ENCODE peak calls at places on chromosome 15, in five cellular contexts. E is Panc1, W is transverse colon, K is HepG2, M is K562. T is an unnamed sample.

GRCh38 chr15:73283341-73283962 is 85.3 kb downstream of the HCN4 start:
- DNase-seq in E (no peak), W (no peak), K (no peak), M (no peak), T (no peak)

GRCh38 chr15:44275431-44275830 is 13.1 kb upstream of the GOLM2 start:
- DNase-seq in E (no peak), W (no peak), K (no peak), M (no peak), T (no peak)

GRCh38 chr15:70799667-70800450 is 36.5 kb upstream of the UACA start:
- DNase-seq in E (no peak), W (no peak), K (peak), M (no peak), T (no peak)

GRCh38 chr15:48395532-48396011 is 64.3 kb downstream of the DUT start:
- DNase-seq in E (no peak), W (peak), K (no peak), M (no peak), T (peak)

GRCh38 chr15:63942486-63943365 is 103.6 kb downstream of the DAPK2 start:
- DNase-seq in E (no peak), W (no peak), K (no peak), M (peak), T (no peak)

GRCh38 chr15:68797589-68798377 is 22.9 kb downstream of the ANP32A start:
- DNase-seq in E (no peak), W (no peak), K (no peak), M (peak), T (no peak)

GRCh38 chr15:66039117-66039860 is 170.0 kb downstream of the RAB11A start:
- DNase-seq in E (no peak), W (no peak), K (no peak), M (no peak), T (no peak)

GRCh38 chr15:59647085-59647484 is 10.2 kb downstream of the GTF2A2 start:
- DNase-seq in E (no peak), W (no peak), K (no peak), M (no peak), T (no peak)

GRCh38 chr15:53447053-53447574 is 312.3 kb downstream of the WDR72 start:
- DNase-seq in E (no peak), W (no peak), K (peak), M (no peak), T (no peak)

GRCh38 chr15:28994142-28994829 is 108.5 kb downstream of the APBA2 start:
- DNase-seq in E (no peak), W (no peak), K (no peak), M (no peak), T (no peak)

GRCh38 chr15:28918141-28918983 is 32.6 kb downstream of the APBA2 start:
- DNase-seq in E (no peak), W (no peak), K (peak), M (peak), T (peak)

GRCh38 chr15:64844576-64845140 is 2.9 kb downstream of the PLEKHO2 start:
- DNase-seq in E (no peak), W (no peak), K (no peak), M (no peak), T (no peak)

GRCh38 chr15:78016860-78017259 is 60.7 kb downstream of the TBC1D2B start:
- DNase-seq in E (no peak), W (no peak), K (no peak), M (no peak), T (no peak)

GRCh38 chr15:27183182-27183581 is 212.2 kb downstream of the GABRG3 start:
- DNase-seq in E (no peak), W (no peak), K (no peak), M (no peak), T (no peak)

GRCh38 chr15:82294061-82294690 is 31.6 kb downstream of the SAXO2 start:
- DNase-seq in E (no peak), W (no peak), K (no peak), M (no peak), T (no peak)

GRCh38 chr15:70792171-70792573 is 28.8 kb upstream of the UACA start:
- DNase-seq in E (peak), W (no peak), K (no peak), M (no peak), T (no peak)

DNA sequence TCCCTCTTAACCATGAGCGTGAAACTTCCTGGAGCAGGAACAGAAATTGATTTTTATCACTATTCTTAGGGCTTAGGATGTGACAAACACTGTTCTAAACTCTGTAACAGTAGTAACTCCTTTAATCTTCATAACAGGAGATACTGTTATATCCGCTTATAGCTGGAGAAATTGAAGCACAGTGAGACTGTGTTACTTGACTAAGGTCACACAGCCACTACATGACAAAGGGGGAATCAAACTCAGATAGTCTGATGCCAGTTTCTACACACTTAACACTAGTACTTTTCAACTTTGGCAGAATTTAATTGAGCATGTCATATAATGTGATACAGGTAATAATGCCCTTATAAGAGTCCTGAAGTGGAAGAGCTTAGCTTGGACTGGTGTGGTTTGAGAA is 800 bp upstream of the TARS3 start:
- DNase-seq in E (no peak), W (no peak), K (no peak), M (no peak), T (no peak)
- TF ChIP-seq CTCF in E (no peak), W (no peak), K (no peak), M (no peak), T (no peak)

GRCh38 chr15:89171136-89172072 is 50.0 kb downstream of the RLBP1 start:
- DNase-seq in E (peak), W (peak), K (peak), M (peak), T (no peak)

GRCh38 chr15:89165677-89166076 is 55.7 kb downstream of the RLBP1 start:
- DNase-seq in E (no peak), W (no peak), K (peak), M (no peak), T (no peak)

GRCh38 chr15:89164712-89165211 is 56.6 kb downstream of the RLBP1 start:
- DNase-seq in E (no peak), W (no peak), K (peak), M (no peak), T (no peak)

GRCh38 chr15:89163271-89164055 is 57.9 kb downstream of the RLBP1 start:
- DNase-seq in E (no peak), W (no peak), K (no peak), M (no peak), T (no peak)

DNA sequence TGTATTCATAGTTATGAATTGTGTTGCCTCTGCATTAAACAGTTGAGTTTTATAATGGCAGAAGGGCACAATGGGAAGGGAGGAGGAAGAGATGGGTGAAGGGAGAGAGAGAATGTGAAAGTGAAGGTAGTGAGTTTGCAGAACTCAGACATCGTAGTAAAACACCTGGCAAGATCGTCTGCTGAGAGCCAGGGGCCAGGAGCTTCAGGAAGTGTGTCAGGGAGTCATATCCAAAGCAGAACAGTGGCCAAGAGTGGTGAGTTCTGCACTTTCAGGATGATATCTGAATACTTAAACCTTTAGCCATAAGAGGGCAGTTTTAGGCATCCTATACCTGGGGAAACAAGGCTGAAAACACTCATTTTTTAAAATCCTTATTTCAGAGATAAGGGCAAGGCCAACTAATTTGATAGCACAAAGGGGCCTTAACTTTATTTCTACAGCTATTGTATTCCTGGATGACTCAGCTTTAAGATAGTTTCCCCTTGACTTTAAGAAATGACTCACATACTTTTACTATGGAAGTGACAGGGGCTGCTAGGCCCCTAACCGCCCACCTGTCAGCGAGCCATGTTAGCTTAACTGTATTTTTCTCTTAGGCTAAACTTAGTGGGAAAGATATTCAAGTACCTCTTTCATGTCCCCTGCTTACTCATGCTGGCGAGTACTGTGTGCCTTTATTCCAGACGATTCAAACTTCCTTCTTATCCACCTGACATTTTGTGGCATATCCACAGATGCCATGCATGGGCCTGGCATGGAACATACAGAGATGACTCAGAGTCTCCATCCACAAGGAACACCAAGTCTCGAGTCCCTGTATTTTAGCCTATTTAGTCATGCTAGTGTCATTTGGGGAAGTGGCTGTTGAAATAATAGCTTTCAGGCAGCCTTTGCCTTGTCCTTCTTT is 53.9 kb downstream of the RLBP1 start:
- DNase-seq in E (peak), W (no peak), K (peak), M (peak), T (no peak)
- TF ChIP-seq POLR2AphosphoS5 in E (no peak), W (no peak), K (no peak), M (no peak), T (no peak)

GRCh38 chr15:93366387-93367100 is 277.5 kb upstream of the RGMA start:
- DNase-seq in E (no peak), W (no peak), K (no peak), M (no peak), T (no peak)

GRCh38 chr15:93362203-93362602 is 273.2 kb upstream of the RGMA start:
- DNase-seq in E (no peak), W (no peak), K (no peak), M (no peak), T (no peak)

GRCh38 chr15:93359780-93360161 is 270.8 kb upstream of the RGMA start:
- DNase-seq in E (no peak), W (no peak), K (no peak), M (no peak), T (no peak)

GRCh38 chr15:93359037-93359779 is 270.2 kb upstream of the RGMA start:
- DNase-seq in E (no peak), W (no peak), K (no peak), M (no peak), T (no peak)

GRCh38 chr15:93362821-93363220 is 273.8 kb upstream of the RGMA start:
- DNase-seq in E (no peak), W (no peak), K (no peak), M (peak), T (no peak)
- TF ChIP-seq CTCF in E (no peak), W (no peak), K (no peak), M (no peak), T (no peak)

GRCh38 chr15:62608369-62608768 is 434.2 kb upstream of the TPM1 start:
- DNase-seq in E (no peak), W (no peak), K (no peak), M (no peak), T (no peak)

GRCh38 chr15:62607643-62608042 is 434.9 kb upstream of the TPM1 start:
- DNase-seq in E (no peak), W (no peak), K (no peak), M (no peak), T (no peak)

GRCh38 chr15:62605292-62605691 is 437.3 kb upstream of the TPM1 start:
- DNase-seq in E (no peak), W (no peak), K (no peak), M (no peak), T (no peak)

GRCh38 chr15:62603757-62604156 is 438.7 kb upstream of the C2CD4B start:
- DNase-seq in E (no peak), W (peak), K (no peak), M (no peak), T (no peak)

DNA sequence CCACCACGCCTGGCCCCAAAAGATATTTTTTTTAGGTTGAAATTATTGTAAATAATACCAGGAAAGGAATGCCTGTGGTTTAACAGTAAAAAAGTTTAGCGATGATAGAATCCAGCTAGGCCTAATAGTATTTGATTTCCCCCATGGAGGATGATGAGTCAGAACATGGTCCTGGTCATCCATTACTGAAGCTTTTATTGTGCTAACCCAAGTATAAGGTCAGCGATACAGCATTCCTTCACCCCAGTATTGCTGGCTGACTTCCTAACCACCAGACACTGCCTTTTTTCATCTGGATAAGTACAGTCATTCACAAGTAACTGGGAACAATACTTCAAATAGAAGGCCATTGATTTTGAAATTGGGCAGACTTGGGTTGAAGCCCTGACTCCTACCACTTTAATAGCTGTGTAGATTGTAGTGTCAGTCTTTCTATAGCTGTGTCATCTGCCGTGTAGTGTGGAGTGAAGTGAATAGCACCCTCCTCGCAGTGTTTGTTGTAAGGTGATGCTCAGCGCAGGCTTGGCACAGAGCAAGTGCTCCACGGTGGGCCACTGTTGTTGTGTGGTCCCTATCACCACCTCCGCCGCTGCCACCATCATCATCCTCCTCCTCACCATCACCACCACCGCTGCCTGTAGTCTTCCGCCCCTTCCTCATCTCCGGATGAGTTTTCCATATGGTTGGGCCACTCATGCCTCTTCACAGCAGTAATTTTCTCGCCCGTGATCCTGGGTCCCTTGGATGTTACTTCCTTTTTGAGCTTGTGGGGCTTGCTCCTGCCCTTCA is 436.0 kb upstream of the TPM1 start:
- DNase-seq in E (no peak), W (no peak), K (no peak), M (no peak), T (no peak)
- TF ChIP-seq POLR2AphosphoS5 in E (no peak), W (peak), K (no peak), M (no peak), T (no peak)

GRCh38 chr15:40053234-40054055 is 14.5 kb upstream of the SRP14 start:
- DNase-seq in E (no peak), W (no peak), K (no peak), M (no peak), T (peak)
- TF ChIP-seq CTCF in E (peak), W (no peak), K (peak), M (peak), T (no peak)

GRCh38 chr15:51576911-51577500 is 45.6 kb downstream of the DMXL2 start:
- DNase-seq in E (no peak), W (no peak), K (no peak), M (peak), T (no peak)
- TF ChIP-seq POLR2AphosphoS5 in E (no peak), W (peak), K (no peak), M (no peak), T (no peak)

GRCh38 chr15:85557385-85557784 is 177.0 kb downstream of the AKAP13 start:
- DNase-seq in E (no peak), W (no peak), K (no peak), M (no peak), T (no peak)

GRCh38 chr15:85555875-85556617 is 175.6 kb downstream of the AKAP13 start:
- DNase-seq in E (no peak), W (no peak), K (no peak), M (no peak), T (no peak)

GRCh38 chr15:85558747-85559327 is 178.4 kb downstream of the AKAP13 start:
- DNase-seq in E (no peak), W (no peak), K (no peak), M (no peak), T (no peak)

GRCh38 chr15:85554852-85555521 is 174.6 kb downstream of the AKAP13 start:
- DNase-seq in E (no peak), W (no peak), K (no peak), M (no peak), T (no peak)

GRCh38 chr15:85556618-85556895 is 176.2 kb downstream of the AKAP13 start:
- DNase-seq in E (no peak), W (no peak), K (no peak), M (no peak), T (no peak)
- TF ChIP-seq CTCF in E (no peak), W (no peak), K (no peak), M (no peak), T (no peak)

DNA sequence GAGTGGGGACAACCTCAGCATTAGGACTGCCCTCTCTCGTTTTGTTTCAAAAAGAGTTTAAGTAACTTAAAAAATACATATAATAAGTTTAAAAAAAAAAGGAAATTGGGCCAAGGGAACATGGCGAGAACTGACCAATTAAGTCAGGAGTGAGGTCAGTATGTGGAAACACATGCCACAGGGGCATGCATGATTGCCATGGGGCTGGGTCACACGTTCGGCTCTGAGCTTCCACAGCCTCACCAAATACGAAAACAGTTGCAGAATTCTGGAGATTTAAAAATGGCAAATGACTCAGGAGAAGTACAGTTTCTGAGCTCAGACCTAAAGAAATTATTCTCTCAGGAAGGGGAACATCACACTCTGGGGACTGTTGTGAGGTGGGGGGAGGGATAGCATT is 24.1 kb downstream of the PDE8A start:
- DNase-seq in E (no peak), W (no peak), K (no peak), M (no peak), T (no peak)
- TF ChIP-seq POLR2AphosphoS5 in E (no peak), W (no peak), K (no peak), M (no peak), T (no peak)

T was measured in suprapubic skin.